ENCODE peak calls at places on chromosomes 2 and 18, in seven cellular contexts. R is iPS DF 19.7; L is tibial artery; J is KG1; G is stimulated activated CD8-positive, alpha-beta memory T cell treated with anti-CD3 and anti-CD28 coated beads, Interleukin-4, amount 100 ng/mL, for 1 hour; Q is SK-N-DZ; B is T-helper 2 cell. K is an unnamed sample.

GRCh38 chr2:224178085-224178484 is 139.0 kb upstream of the SERPINE2 start:
- DNase-seq in R (no peak), L (no peak), J (no peak), G (no peak), Q (no peak), B (no peak), K (peak; percentile 40)

GRCh38 chr2:150532883-150533282 is 45.4 kb upstream of the RND3 start:
- DNase-seq in R (no peak), L (no peak), J (no peak), G (no peak), Q (no peak), B (no peak), K (no peak)

GRCh38 chr2:196249860-196250259 is 78.5 kb upstream of the STK17B start:
- DNase-seq in R (no peak), L (no peak), J (peak; percentile 57), G (no peak), Q (no peak), B (no peak), K (no peak)

GRCh38 chr2:109348645-109349554 is 219.9 kb downstream of the SH3RF3 start:
- DNase-seq in R (no peak), L (no peak), J (no peak), G (no peak), Q (no peak), B (no peak), K (no peak)

GRCh38 chr2:141806090-141806489 is 324.7 kb downstream of the LRP1B start:
- DNase-seq in R (no peak), L (no peak), J (no peak), G (no peak), Q (no peak), B (no peak), K (no peak)

GRCh38 chr2:240929364-240930095 is 23.4 kb downstream of the CROCC2 start:
- DNase-seq in R (no peak), L (no peak), J (no peak), G (no peak), Q (no peak), B (peak; percentile 6), K (no peak)

GRCh38 chr2:9441556-9441955 is 18.1 kb downstream of the CPSF3 start:
- DNase-seq in R (no peak), L (no peak), J (no peak), G (no peak), Q (no peak), B (no peak), K (no peak)

GRCh38 chr2:121330921-121331320 is 45.9 kb upstream of the TFCP2L1 start:
- DNase-seq in R (no peak), L (peak; percentile 37), J (no peak), G (no peak), Q (no peak), B (no peak), K (no peak)

GRCh38 chr2:231679906-231680283 is 28.4 kb upstream of the PTMA start:
- DNase-seq in R (no peak), L (no peak), J (no peak), G (no peak), Q (peak; percentile 82), B (no peak), K (no peak)

GRCh38 chr2:73268831-73269685 is 15.2 kb downstream of the FBXO41 start:
- DNase-seq in R (no peak), L (peak; percentile 57), J (no peak), G (peak; percentile 47), Q (no peak), B (peak; percentile 59), K (no peak)

GRCh38 chr2:197181491-197181890 is 129.1 kb downstream of the ANKRD44 start:
- DNase-seq in R (no peak), L (no peak), J (no peak), G (no peak), Q (no peak), B (no peak), K (no peak)

GRCh38 chr2:72995420-72996151 is 75.9 kb downstream of the SFXN5 start:
- DNase-seq in R (no peak), L (peak; percentile 48), J (no peak), G (no peak), Q (no peak), B (no peak), K (no peak)

GRCh38 chr2:236208281-236208900 is 40.2 kb upstream of the GBX2 start:
- DNase-seq in R (no peak), L (peak; percentile 28), J (no peak), G (no peak), Q (no peak), B (no peak), K (no peak)

GRCh38 chr2:207315131-207315530 is 149.4 kb upstream of the KLF7 start:
- DNase-seq in R (no peak), L (no peak), J (no peak), G (no peak), Q (no peak), B (no peak), K (no peak)

GRCh38 chr18:22626771-22627170 is 209.1 kb upstream of the CTAGE1 start:
- DNase-seq in R (no peak), L (no peak), J (no peak), G (no peak), Q (no peak), B (no peak), K (no peak)

GRCh38 chr2:70132244-70133126 is 45.2 kb downstream of the PCBP1 start:
- DNase-seq in R (no peak), L (peak; percentile 85), J (peak; percentile 74), G (no peak), Q (no peak), B (no peak), K (no peak)